ENCODE peak calls at places on chromosomes 12 and 14, in nine cellular contexts. One of them, this sample, is unnamed.
A peak's percentile ranks its signal among the peaks of the same experiment; 100 is the strongest.

GRCh38 chr12:121811434-121812319 is 7.9 kb downstream of the SETD1B start:
- DNase-seq in heart left ventricle: peak; percentile 75
- DNase-seq in astrocyte of the spinal cord: peak; percentile 71
- DNase-seq in mucosa of descending colon: peak; percentile 83
- DNase-seq in RWPE1: no peak
- DNase-seq in astrocyte of the cerebellum: no peak
- DNase-seq in fibroblast of pulmonary artery: peak; percentile 68
- DNase-seq in cardiac fibroblast: peak; percentile 79
- DNase-seq in WTC11: peak; percentile 80
- DNase-seq in this sample: peak; percentile 81

GRCh38 chr12:1503281-1503711 is 91.1 kb downstream of the FBXL14 start:
- DNase-seq in heart left ventricle: no peak
- DNase-seq in astrocyte of the spinal cord: no peak
- DNase-seq in mucosa of descending colon: no peak
- DNase-seq in RWPE1: no peak
- DNase-seq in astrocyte of the cerebellum: no peak
- DNase-seq in fibroblast of pulmonary artery: no peak
- DNase-seq in cardiac fibroblast: no peak
- DNase-seq in WTC11: no peak
- DNase-seq in this sample: no peak

GRCh38 chr12:1329784-1330474 is 264.5 kb downstream of the FBXL14 start:
- DNase-seq in heart left ventricle: no peak
- DNase-seq in astrocyte of the spinal cord: no peak
- DNase-seq in mucosa of descending colon: no peak
- DNase-seq in RWPE1: no peak
- DNase-seq in astrocyte of the cerebellum: no peak
- DNase-seq in fibroblast of pulmonary artery: no peak
- DNase-seq in cardiac fibroblast: no peak
- DNase-seq in WTC11: no peak
- DNase-seq in this sample: no peak

GRCh38 chr12:3751151-3752095 is 1.5 kb downstream of the CRACR2A start:
- DNase-seq in heart left ventricle: no peak
- DNase-seq in astrocyte of the spinal cord: no peak
- DNase-seq in mucosa of descending colon: no peak
- DNase-seq in RWPE1: no peak
- DNase-seq in astrocyte of the cerebellum: no peak
- DNase-seq in fibroblast of pulmonary artery: no peak
- DNase-seq in cardiac fibroblast: no peak
- DNase-seq in WTC11: no peak
- DNase-seq in this sample: no peak

GRCh38 chr12:95300286-95300685 is 82.7 kb downstream of the VEZT start:
- DNase-seq in heart left ventricle: no peak
- DNase-seq in astrocyte of the spinal cord: no peak
- DNase-seq in mucosa of descending colon: no peak
- DNase-seq in RWPE1: no peak
- DNase-seq in astrocyte of the cerebellum: no peak
- DNase-seq in fibroblast of pulmonary artery: no peak
- DNase-seq in cardiac fibroblast: no peak
- DNase-seq in WTC11: no peak
- DNase-seq in this sample: no peak

GRCh38 chr14:99749142-99749541 is 44.1 kb upstream of the EML1 start:
- DNase-seq in heart left ventricle: no peak
- DNase-seq in astrocyte of the spinal cord: no peak
- DNase-seq in mucosa of descending colon: no peak
- DNase-seq in RWPE1: no peak
- DNase-seq in astrocyte of the cerebellum: no peak
- DNase-seq in fibroblast of pulmonary artery: no peak
- DNase-seq in cardiac fibroblast: no peak
- DNase-seq in WTC11: no peak
- DNase-seq in this sample: no peak

GRCh38 chr12:74349925-74350324 is 187.7 kb upstream of the ATXN7L3B start:
- DNase-seq in heart left ventricle: no peak
- DNase-seq in astrocyte of the spinal cord: peak; percentile 53
- DNase-seq in mucosa of descending colon: no peak
- DNase-seq in RWPE1: no peak
- DNase-seq in astrocyte of the cerebellum: peak; percentile 58
- DNase-seq in fibroblast of pulmonary artery: no peak
- DNase-seq in cardiac fibroblast: no peak
- DNase-seq in WTC11: no peak
- DNase-seq in this sample: no peak

GRCh38 chr14:24670594-24670993 is 36.6 kb upstream of the GZMB start:
- DNase-seq in heart left ventricle: no peak
- DNase-seq in astrocyte of the spinal cord: no peak
- DNase-seq in mucosa of descending colon: no peak
- DNase-seq in RWPE1: no peak
- DNase-seq in astrocyte of the cerebellum: no peak
- DNase-seq in fibroblast of pulmonary artery: no peak
- DNase-seq in cardiac fibroblast: no peak
- DNase-seq in WTC11: no peak
- DNase-seq in this sample: no peak

GRCh38 chr12:116204169-116204568 is 73.3 kb downstream of the MED13L start:
- DNase-seq in heart left ventricle: no peak
- DNase-seq in astrocyte of the spinal cord: no peak
- DNase-seq in mucosa of descending colon: no peak
- DNase-seq in RWPE1: no peak
- DNase-seq in astrocyte of the cerebellum: no peak
- DNase-seq in fibroblast of pulmonary artery: no peak
- DNase-seq in cardiac fibroblast: no peak
- DNase-seq in WTC11: no peak
- DNase-seq in this sample: no peak

GRCh38 chr14:85531141-85531593 is 1.2 kb downstream of the FLRT2 start:
- DNase-seq in heart left ventricle: peak; percentile 36
- DNase-seq in astrocyte of the spinal cord: peak; percentile 79
- DNase-seq in mucosa of descending colon: peak; percentile 28
- DNase-seq in RWPE1: peak; percentile 19
- DNase-seq in astrocyte of the cerebellum: no peak
- DNase-seq in fibroblast of pulmonary artery: peak; percentile 82
- DNase-seq in cardiac fibroblast: peak; percentile 87
- DNase-seq in WTC11: peak; percentile 62
- DNase-seq in this sample: no peak

GRCh38 chr14:77682158-77682553 is 25.7 kb downstream of the ALKBH1 start:
- DNase-seq in heart left ventricle: no peak
- DNase-seq in astrocyte of the spinal cord: peak; percentile 65
- DNase-seq in mucosa of descending colon: no peak
- DNase-seq in RWPE1: peak; percentile 13
- DNase-seq in astrocyte of the cerebellum: peak; percentile 34
- DNase-seq in fibroblast of pulmonary artery: peak; percentile 33
- DNase-seq in cardiac fibroblast: no peak
- DNase-seq in WTC11: no peak
- DNase-seq in this sample: no peak

GRCh38 chr14:91374287-91374880 is 43.2 kb downstream of the CCDC88C start:
- DNase-seq in heart left ventricle: no peak
- DNase-seq in astrocyte of the spinal cord: peak; percentile 24
- DNase-seq in mucosa of descending colon: no peak
- DNase-seq in RWPE1: no peak
- DNase-seq in astrocyte of the cerebellum: no peak
- DNase-seq in fibroblast of pulmonary artery: no peak
- DNase-seq in cardiac fibroblast: no peak
- DNase-seq in WTC11: no peak
- DNase-seq in this sample: no peak

GRCh38 chr14:28630100-28630499 is 136.5 kb upstream of the FOXG1 start:
- DNase-seq in heart left ventricle: no peak
- DNase-seq in astrocyte of the spinal cord: no peak
- DNase-seq in mucosa of descending colon: no peak
- DNase-seq in RWPE1: no peak
- DNase-seq in astrocyte of the cerebellum: no peak
- DNase-seq in fibroblast of pulmonary artery: no peak
- DNase-seq in cardiac fibroblast: no peak
- DNase-seq in WTC11: no peak
- DNase-seq in this sample: no peak

GRCh38 chr14:85195872-85196477 is 334.0 kb upstream of the FLRT2 start:
- DNase-seq in heart left ventricle: no peak
- DNase-seq in astrocyte of the spinal cord: no peak
- DNase-seq in mucosa of descending colon: no peak
- DNase-seq in RWPE1: peak; percentile 39
- DNase-seq in astrocyte of the cerebellum: no peak
- DNase-seq in fibroblast of pulmonary artery: peak; percentile 43
- DNase-seq in cardiac fibroblast: peak; percentile 41
- DNase-seq in WTC11: no peak
- DNase-seq in this sample: no peak

GRCh38 chr14:77562681-77563080 is 53.8 kb downstream of the SPTLC2 start:
- DNase-seq in heart left ventricle: no peak
- DNase-seq in astrocyte of the spinal cord: peak; percentile 93
- DNase-seq in mucosa of descending colon: no peak
- DNase-seq in RWPE1: no peak
- DNase-seq in astrocyte of the cerebellum: peak; percentile 56
- DNase-seq in fibroblast of pulmonary artery: peak; percentile 53
- DNase-seq in cardiac fibroblast: peak; percentile 30
- DNase-seq in WTC11: no peak
- DNase-seq in this sample: no peak

GRCh38 chr12:107492393-107493134 is 193.0 kb upstream of the PWP1 start:
- DNase-seq in heart left ventricle: no peak
- DNase-seq in astrocyte of the spinal cord: no peak
- DNase-seq in mucosa of descending colon: peak; percentile 70
- DNase-seq in RWPE1: no peak
- DNase-seq in astrocyte of the cerebellum: no peak
- DNase-seq in fibroblast of pulmonary artery: no peak
- DNase-seq in cardiac fibroblast: no peak
- DNase-seq in WTC11: no peak
- DNase-seq in this sample: no peak

GRCh38 chr14:23640524-23641141 is 4.5 kb downstream of the DHRS2 start:
- DNase-seq in heart left ventricle: no peak
- DNase-seq in astrocyte of the spinal cord: peak; percentile 77
- DNase-seq in mucosa of descending colon: peak; percentile 48
- DNase-seq in RWPE1: no peak
- DNase-seq in astrocyte of the cerebellum: peak; percentile 24
- DNase-seq in fibroblast of pulmonary artery: peak; percentile 31
- DNase-seq in cardiac fibroblast: peak; percentile 73
- DNase-seq in WTC11: peak; percentile 29
- DNase-seq in this sample: no peak

GRCh38 chr12:130770413-130771028 is 54.4 kb upstream of the RIMBP2 start:
- DNase-seq in heart left ventricle: no peak
- DNase-seq in astrocyte of the spinal cord: no peak
- DNase-seq in mucosa of descending colon: no peak
- DNase-seq in RWPE1: no peak
- DNase-seq in astrocyte of the cerebellum: no peak
- DNase-seq in fibroblast of pulmonary artery: no peak
- DNase-seq in cardiac fibroblast: no peak
- DNase-seq in WTC11: no peak
- DNase-seq in this sample: no peak
- TF ChIP-seq CTCF in heart left ventricle: no peak
- TF ChIP-seq CTCF in astrocyte of the spinal cord: no peak
- TF ChIP-seq CTCF in mucosa of descending colon: no peak
- TF ChIP-seq CTCF in RWPE1: no peak
- TF ChIP-seq CTCF in astrocyte of the cerebellum: no peak
- TF ChIP-seq CTCF in fibroblast of pulmonary artery: no peak
- TF ChIP-seq CTCF in cardiac fibroblast: no peak
- TF ChIP-seq CTCF in WTC11: no peak
- TF ChIP-seq CTCF in this sample: no peak

GRCh38 chr12:124510301-124510970 is 57.0 kb downstream of the NCOR2 start:
- DNase-seq in heart left ventricle: no peak
- DNase-seq in astrocyte of the spinal cord: no peak
- DNase-seq in mucosa of descending colon: no peak
- DNase-seq in RWPE1: no peak
- DNase-seq in astrocyte of the cerebellum: no peak
- DNase-seq in fibroblast of pulmonary artery: no peak
- DNase-seq in cardiac fibroblast: no peak
- DNase-seq in WTC11: peak; percentile 46
- DNase-seq in this sample: no peak
- TF ChIP-seq CTCF in heart left ventricle: no peak
- TF ChIP-seq CTCF in astrocyte of the spinal cord: no peak
- TF ChIP-seq CTCF in mucosa of descending colon: no peak
- TF ChIP-seq CTCF in RWPE1: peak; percentile 38
- TF ChIP-seq CTCF in astrocyte of the cerebellum: no peak
- TF ChIP-seq CTCF in fibroblast of pulmonary artery: no peak
- TF ChIP-seq CTCF in cardiac fibroblast: peak; percentile 10
- TF ChIP-seq CTCF in WTC11: no peak
- TF ChIP-seq CTCF in this sample: no peak

DNA sequence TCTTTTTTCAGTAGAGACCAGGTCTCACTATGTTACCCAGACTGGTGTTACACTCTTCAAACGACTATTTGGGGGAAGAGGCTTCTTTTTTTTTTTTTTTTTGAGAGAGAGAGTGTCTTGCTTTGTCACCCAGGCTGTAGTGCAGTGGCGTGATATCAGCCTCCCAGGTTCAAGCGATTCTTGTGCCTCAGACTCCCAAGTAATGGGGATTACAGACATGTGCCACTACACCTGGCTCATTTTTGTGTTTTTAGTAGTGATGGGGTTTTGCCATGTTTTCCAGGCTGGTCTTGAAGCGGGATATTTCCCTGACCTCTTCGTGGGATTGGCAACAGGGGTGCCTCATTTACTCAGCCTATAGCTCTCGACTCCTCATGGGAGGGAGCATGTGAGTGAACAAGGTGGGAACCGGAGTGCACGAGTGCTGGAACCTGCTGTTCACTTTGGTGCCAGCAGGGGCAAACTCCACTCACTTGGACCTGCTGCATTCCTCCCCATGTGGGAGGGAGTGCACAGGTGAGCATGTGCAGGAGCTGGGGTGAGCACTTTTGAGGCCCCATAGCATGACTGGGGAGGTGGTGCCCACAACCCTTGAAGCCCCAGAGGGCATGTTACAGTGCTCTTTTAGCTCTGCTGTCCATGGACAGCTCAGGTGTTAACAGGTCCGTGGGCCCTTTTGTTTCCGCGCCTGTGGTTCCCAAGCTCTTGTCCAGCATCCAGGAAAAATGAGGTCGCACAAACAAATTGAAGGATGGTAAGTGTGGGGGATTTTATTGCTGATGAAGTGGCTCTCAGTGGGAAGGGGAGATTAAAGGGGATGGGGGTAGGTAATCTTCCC is 79.1 kb upstream of the HECTD1 start:
- DNase-seq in heart left ventricle: no peak
- DNase-seq in astrocyte of the spinal cord: no peak
- DNase-seq in mucosa of descending colon: no peak
- DNase-seq in RWPE1: no peak
- DNase-seq in astrocyte of the cerebellum: no peak
- DNase-seq in fibroblast of pulmonary artery: no peak
- DNase-seq in cardiac fibroblast: no peak
- DNase-seq in WTC11: peak; percentile 68
- DNase-seq in this sample: no peak
- TF ChIP-seq CTCF in heart left ventricle: peak; percentile 39
- TF ChIP-seq CTCF in astrocyte of the spinal cord: peak; percentile 30
- TF ChIP-seq CTCF in mucosa of descending colon: peak; percentile 39
- TF ChIP-seq CTCF in RWPE1: peak; percentile 16
- TF ChIP-seq CTCF in astrocyte of the cerebellum: peak; percentile 28
- TF ChIP-seq CTCF in fibroblast of pulmonary artery: peak; percentile 26
- TF ChIP-seq CTCF in cardiac fibroblast: peak; percentile 53
- TF ChIP-seq CTCF in WTC11: peak; percentile 51
- TF ChIP-seq CTCF in this sample: no peak

DNA sequence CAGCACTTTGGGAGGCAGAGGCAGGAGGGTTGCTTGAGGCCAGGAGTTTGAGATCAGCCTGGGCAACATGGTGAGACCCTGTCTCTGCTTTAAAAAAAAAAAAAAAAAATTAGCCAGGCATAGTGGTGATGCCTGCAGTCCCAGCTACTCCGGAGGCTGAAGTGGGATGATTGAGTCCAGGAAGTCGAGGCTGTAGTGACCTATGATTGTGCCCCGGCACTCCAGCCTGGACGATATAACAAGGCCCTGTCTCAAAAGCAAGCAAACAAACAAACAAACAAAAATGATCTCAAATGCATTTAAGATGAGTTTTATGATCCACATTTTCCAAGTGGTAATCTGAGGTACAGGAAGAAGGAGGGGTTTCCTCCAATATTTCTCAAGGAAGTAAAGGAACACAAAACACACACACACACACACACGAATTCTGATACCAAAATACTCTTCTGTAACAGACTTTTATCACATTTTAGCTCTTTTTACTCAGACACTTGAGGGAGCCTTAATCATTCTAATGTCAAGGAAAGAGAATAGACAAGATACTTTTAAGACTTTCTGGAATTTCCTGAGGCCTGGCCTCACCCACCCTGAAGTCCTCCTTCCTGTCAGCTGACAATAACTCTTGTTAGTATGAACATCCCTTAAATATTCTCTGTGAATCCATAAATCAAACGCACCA is 44.4 kb upstream of the CERS5 start:
- DNase-seq in heart left ventricle: no peak
- DNase-seq in astrocyte of the spinal cord: peak; percentile 43
- DNase-seq in mucosa of descending colon: no peak
- DNase-seq in RWPE1: no peak
- DNase-seq in astrocyte of the cerebellum: no peak
- DNase-seq in fibroblast of pulmonary artery: peak; percentile 63
- DNase-seq in cardiac fibroblast: peak; percentile 63
- DNase-seq in WTC11: no peak
- DNase-seq in this sample: no peak
- TF ChIP-seq CTCF in heart left ventricle: no peak
- TF ChIP-seq CTCF in astrocyte of the spinal cord: no peak
- TF ChIP-seq CTCF in mucosa of descending colon: no peak
- TF ChIP-seq CTCF in RWPE1: no peak
- TF ChIP-seq CTCF in astrocyte of the cerebellum: no peak
- TF ChIP-seq CTCF in fibroblast of pulmonary artery: no peak
- TF ChIP-seq CTCF in cardiac fibroblast: no peak
- TF ChIP-seq CTCF in WTC11: no peak
- TF ChIP-seq CTCF in this sample: no peak